ENCODE peak calls at places on chromosome 17, in five cellular contexts. T is tibial artery, L is BE2C, K is heart right ventricle, F is prostate gland. S is an unnamed sample.

GRCh38 chr17:42087736-42088705 is 10.3 kb downstream of the ZNF385C start:
- DNase-seq in L (no peak), F (no peak), K (no peak), T (no peak), S (no peak)

GRCh38 chr17:36665417-36665816 is 64.0 kb downstream of the MRM1 start:
- DNase-seq in L (no peak), F (no peak), T (no peak), K (no peak), S (no peak)

GRCh38 chr17:59565959-59566324 is 532 bp downstream of the DHX40 start:
- DNase-seq in L (peak), F (peak), K (peak), T (peak), S (peak)

GRCh38 chr17:43791589-43791988 is 11.4 kb downstream of the CFAP97D1 start:
- DNase-seq in F (no peak), T (no peak), L (no peak), K (no peak), S (peak)

GRCh38 chr17:13003454-13003851 is 14.4 kb downstream of the ELAC2 start:
- DNase-seq in L (no peak), T (peak), F (no peak), K (no peak), S (no peak)

GRCh38 chr17:75224983-75225382 is 19.5 kb downstream of the NUP85 start:
- DNase-seq in L (no peak), T (no peak), F (no peak), K (no peak), S (no peak)

GRCh38 chr17:68909066-68909465 is 46.1 kb downstream of the ABCA8 start:
- DNase-seq in L (no peak), F (peak), K (peak), T (peak), S (peak)

GRCh38 chr17:41777579-41778188 is 8.8 kb downstream of the JUP start:
- DNase-seq in F (peak), L (no peak), K (peak), T (no peak), S (no peak)

GRCh38 chr17:47199627-47200324 is 9.4 kb upstream of the MYL4 start:
- DNase-seq in K (no peak), L (no peak), F (no peak), T (no peak), S (peak)

GRCh38 chr17:37607637-37608368 is 1.4 kb downstream of the SYNRG start:
- DNase-seq in K (no peak), T (no peak), F (no peak), L (no peak), S (peak)

GRCh38 chr17:72376486-72377345 is 255.9 kb downstream of the SOX9 start:
- DNase-seq in L (peak), F (no peak), T (no peak), K (no peak), S (no peak)

GRCh38 chr17:81922566-81923301 is 4.8 kb upstream of the SIRT7 start:
- DNase-seq in T (no peak), F (no peak), L (no peak), K (no peak), S (no peak)

GRCh38 chr17:81924557-81925532 is 2.7 kb downstream of the MAFG start:
- DNase-seq in F (no peak), T (no peak), K (no peak), L (no peak), S (no peak)

GRCh38 chr17:81921996-81922565 is 4.1 kb upstream of the SIRT7 start:
- DNase-seq in T (no peak), L (no peak), F (no peak), K (no peak), S (no peak)

GRCh38 chr17:81921531-81921862 is 3.5 kb upstream of the SIRT7 start:
- DNase-seq in K (no peak), F (no peak), T (no peak), L (no peak), S (no peak)

GRCh38 chr17:81923302-81924260 is 4.0 kb downstream of the MAFG start:
- DNase-seq in T (peak), F (no peak), K (peak), L (no peak), S (no peak)
- TF ChIP-seq CTCF in T (no peak), F (no peak), K (no peak), L (no peak), S (no peak)

DNA sequence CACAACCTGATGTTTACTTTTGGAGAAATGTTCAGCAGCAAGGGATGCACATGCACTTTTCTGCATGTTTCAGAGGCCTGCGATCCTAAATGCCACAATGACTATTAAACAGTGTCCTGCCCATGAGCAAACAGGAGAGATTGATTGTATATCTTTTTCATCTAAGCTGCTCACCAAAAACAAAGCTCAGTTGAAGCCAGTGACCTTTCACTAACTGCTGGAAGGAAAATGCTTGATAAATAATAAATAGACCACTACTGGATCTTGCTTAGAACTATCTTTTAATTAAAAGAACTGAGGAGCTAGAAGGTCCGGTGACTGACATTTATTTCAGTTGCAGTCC is 16.3 kb downstream of the MRPS23 start:
- DNase-seq in L (no peak), F (no peak), T (no peak), K (no peak), S (no peak)
- H3K4me3 ChIP-seq in L (peak), F (no peak), T (no peak), K (no peak), S (no peak)

GRCh38 chr17:65097110-65097509 is 40.1 kb upstream of the RGS9 start:
- DNase-seq in T (no peak), L (no peak), F (no peak), K (no peak), S (no peak)

GRCh38 chr17:65095465-65095864 is 38.9 kb upstream of the GNA13 start:
- DNase-seq in K (no peak), L (no peak), F (no peak), T (no peak), S (no peak)

GRCh38 chr17:65088621-65089385 is 32.3 kb upstream of the GNA13 start:
- DNase-seq in T (peak), K (no peak), L (no peak), F (no peak), S (no peak)

GRCh38 chr17:65092262-65092661 is 35.7 kb upstream of the GNA13 start:
- DNase-seq in L (no peak), K (no peak), T (no peak), F (no peak), S (no peak)

DNA sequence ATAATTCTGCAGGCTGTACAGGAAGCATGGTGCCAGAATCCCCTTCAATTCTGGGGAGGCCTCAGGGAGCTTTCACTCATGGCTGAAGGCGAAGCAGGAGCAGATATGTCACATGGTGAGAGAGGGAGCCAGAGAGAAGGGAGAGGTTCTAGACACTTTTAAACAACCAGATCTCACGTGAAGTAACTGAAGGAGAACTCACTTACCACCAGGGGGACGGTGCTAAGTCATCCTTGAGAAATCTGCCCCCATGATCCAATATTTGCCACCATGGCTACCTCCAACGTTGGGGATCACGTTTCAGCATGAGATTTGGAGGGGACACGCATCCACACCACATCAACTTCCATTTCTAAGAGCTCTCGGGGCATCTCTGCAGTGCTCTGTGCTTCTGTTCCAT is 37.4 kb upstream of the GNA13 start:
- DNase-seq in L (no peak), K (no peak), T (no peak), F (no peak), S (no peak)
- TF ChIP-seq CTCF in L (peak), K (no peak), T (no peak), F (no peak), S (no peak)

GRCh38 chr17:39164675-39165143 is 1.3 kb downstream of the ARL5C start:
- DNase-seq in T (peak), F (peak), K (peak), L (peak), S (peak)
- H3K4me3 ChIP-seq in T (peak), F (peak), K (peak), L (peak), S (peak)

DNA sequence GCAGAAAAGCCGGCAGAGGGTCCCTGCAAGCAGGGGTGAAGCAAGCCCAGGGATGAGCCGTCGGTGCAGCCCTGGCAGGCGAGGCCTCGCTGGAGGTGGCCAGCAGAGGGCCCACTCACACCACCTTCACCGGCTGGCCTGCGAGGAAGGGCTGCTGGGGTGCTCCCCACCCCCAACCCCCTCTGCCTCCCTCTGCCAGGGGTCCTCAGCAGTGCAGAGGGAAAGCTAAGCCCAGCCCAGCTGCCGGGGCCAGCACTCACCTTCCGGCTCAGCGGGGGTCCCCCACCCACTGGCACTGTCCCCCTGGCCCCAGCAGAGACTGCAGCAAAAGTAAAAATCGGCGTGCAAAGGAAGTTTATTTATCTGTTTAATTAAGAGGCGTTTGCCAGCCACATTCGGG is 113.4 kb downstream of the ENGASE start:
- DNase-seq in F (no peak), K (no peak), L (peak), T (no peak), S (peak)
- TF ChIP-seq CTCF in F (peak), K (peak), L (peak), T (no peak), S (peak)

GRCh38 chr17:49123061-49123460 is 9.5 kb upstream of the B4GALNT2 start:
- DNase-seq in L (no peak), F (no peak), T (no peak), K (no peak), S (no peak)

GRCh38 chr17:49120166-49120565 is 12.4 kb upstream of the B4GALNT2 start:
- DNase-seq in L (no peak), K (no peak), F (no peak), T (no peak), S (no peak)

GRCh38 chr17:49117581-49118230 is 14.9 kb upstream of the B4GALNT2 start:
- DNase-seq in F (no peak), T (no peak), L (no peak), K (no peak), S (peak)

GRCh38 chr17:49125449-49125848 is 7.1 kb upstream of the B4GALNT2 start:
- DNase-seq in L (no peak), F (no peak), K (no peak), T (no peak), S (no peak)

DNA sequence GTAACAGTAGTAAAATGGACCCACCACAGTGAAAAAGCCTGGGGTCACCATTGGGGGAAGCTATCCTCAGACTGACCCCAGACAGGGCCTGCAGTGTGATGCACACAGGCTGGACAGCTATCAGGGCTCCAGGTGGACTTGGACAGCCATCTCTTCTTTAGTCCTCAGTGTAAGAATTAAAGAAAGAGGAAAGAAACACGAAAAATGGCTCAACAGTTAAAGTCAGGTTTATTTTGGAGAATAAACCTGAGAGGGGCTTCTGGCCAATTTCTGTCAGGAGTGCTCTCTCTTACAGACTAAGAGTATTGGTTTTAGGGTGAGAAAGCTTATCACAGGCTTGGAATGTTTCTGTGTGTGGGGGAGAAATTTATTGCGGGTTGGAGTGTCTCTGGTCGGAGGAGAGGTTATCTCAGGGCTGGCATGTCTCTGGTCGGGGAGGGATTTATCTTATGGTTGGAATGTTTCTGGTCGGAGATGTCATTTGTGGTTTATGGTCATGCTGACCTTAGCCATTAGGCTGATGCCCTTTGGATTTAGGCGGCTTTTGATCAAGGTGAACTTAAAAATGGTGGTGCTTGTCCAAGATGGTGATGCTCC is 10.8 kb upstream of the B4GALNT2 start:
- DNase-seq in L (no peak), F (no peak), T (no peak), K (no peak), S (no peak)
- H3K4me3 ChIP-seq in L (no peak), F (no peak), T (no peak), K (no peak), S (no peak)

GRCh38 chr17:82076785-82077591 is 11.4 kb upstream of the DUS1L start:
- DNase-seq in L (no peak), K (no peak), T (no peak), F (no peak), S (no peak)
- TF ChIP-seq CTCF in L (no peak), K (no peak), T (no peak), F (no peak), S (no peak)

GRCh38 chr17:73901249-73901648 is 257.0 kb upstream of the SDK2 start:
- DNase-seq in L (no peak), K (no peak), F (no peak), T (no peak), S (no peak)
- H3K4me3 ChIP-seq in L (no peak), K (no peak), F (no peak), T (no peak), S (no peak)

GRCh38 chr17:521168-521525 is 168.5 kb upstream of the RPH3AL start:
- DNase-seq in T (no peak), F (no peak), K (no peak), L (no peak), S (no peak)
- TF ChIP-seq CTCF in T (no peak), F (no peak), K (no peak), L (no peak), S (no peak)

GRCh38 chr17:67520282-67520906 is 143.3 kb downstream of the PITPNC1 start:
- DNase-seq in F (no peak), T (no peak), L (no peak), K (no peak), S (peak)
- H3K4me3 ChIP-seq in F (no peak), T (no peak), L (no peak), K (no peak), S (peak)